ENCODE peak calls at places on chromosomes 2 and 18, in nine cellular contexts. One of them, this sample, is unnamed. For H3K4me1, the result is how much of the 10 kb centered on the place peaks cover.

GRCh38 chr18:36297419-36298112 is at the start of gene FHOD3:
- DNase-seq in sigmoid colon: peak
- DNase-seq in tibial nerve: no peak
- DNase-seq in A549: peak
- DNase-seq in esophagus muscularis mucosa: peak
- DNase-seq in transverse colon: peak
- DNase-seq in suprapubic skin: no peak
- DNase-seq in stomach: peak
- DNase-seq in K562: peak
- DNase-seq in this sample: peak

GRCh38 chr2:26925100-26925791 is 45.2 kb upstream of the MAPRE3 start:
- DNase-seq in sigmoid colon: no peak
- DNase-seq in tibial nerve: no peak
- DNase-seq in A549: no peak
- DNase-seq in esophagus muscularis mucosa: no peak
- DNase-seq in transverse colon: no peak
- DNase-seq in suprapubic skin: no peak
- DNase-seq in stomach: no peak
- DNase-seq in K562: no peak
- DNase-seq in this sample: no peak

GRCh38 chr18:7877609-7878008 is 310.5 kb downstream of the PTPRM start:
- DNase-seq in sigmoid colon: no peak
- DNase-seq in tibial nerve: no peak
- DNase-seq in A549: peak
- DNase-seq in esophagus muscularis mucosa: no peak
- DNase-seq in transverse colon: no peak
- DNase-seq in suprapubic skin: no peak
- DNase-seq in stomach: no peak
- DNase-seq in K562: no peak
- DNase-seq in this sample: no peak

GRCh38 chr2:95060446-95061118 is 35.1 kb downstream of the MAL start:
- DNase-seq in sigmoid colon: peak
- DNase-seq in tibial nerve: no peak
- DNase-seq in A549: no peak
- DNase-seq in esophagus muscularis mucosa: no peak
- DNase-seq in transverse colon: no peak
- DNase-seq in suprapubic skin: peak
- DNase-seq in stomach: no peak
- DNase-seq in K562: no peak
- DNase-seq in this sample: no peak

GRCh38 chr2:197388866-197389587 is 45.8 kb downstream of the SF3B1 start:
- DNase-seq in sigmoid colon: no peak
- DNase-seq in tibial nerve: no peak
- DNase-seq in A549: no peak
- DNase-seq in esophagus muscularis mucosa: no peak
- DNase-seq in transverse colon: no peak
- DNase-seq in suprapubic skin: no peak
- DNase-seq in stomach: no peak
- DNase-seq in K562: no peak
- DNase-seq in this sample: no peak

GRCh38 chr2:43224571-43225092 is 1.8 kb downstream of the ZFP36L2 start:
- DNase-seq in sigmoid colon: peak
- DNase-seq in tibial nerve: no peak
- DNase-seq in A549: no peak
- DNase-seq in esophagus muscularis mucosa: no peak
- DNase-seq in transverse colon: no peak
- DNase-seq in suprapubic skin: no peak
- DNase-seq in stomach: no peak
- DNase-seq in K562: peak
- DNase-seq in this sample: peak

GRCh38 chr18:63980896-63981454 is 11.1 kb downstream of the SERPINB8 start:
- DNase-seq in sigmoid colon: no peak
- DNase-seq in tibial nerve: no peak
- DNase-seq in A549: no peak
- DNase-seq in esophagus muscularis mucosa: no peak
- DNase-seq in transverse colon: no peak
- DNase-seq in suprapubic skin: no peak
- DNase-seq in stomach: no peak
- DNase-seq in K562: no peak
- DNase-seq in this sample: no peak

GRCh38 chr2:32951672-32952071 is 4.9 kb downstream of the LTBP1 start:
- DNase-seq in sigmoid colon: no peak
- DNase-seq in tibial nerve: no peak
- DNase-seq in A549: no peak
- DNase-seq in esophagus muscularis mucosa: no peak
- DNase-seq in transverse colon: no peak
- DNase-seq in suprapubic skin: no peak
- DNase-seq in stomach: no peak
- DNase-seq in K562: no peak
- DNase-seq in this sample: no peak

GRCh38 chr2:68669651-68670050 is 26.3 kb downstream of the PROKR1 start:
- DNase-seq in sigmoid colon: no peak
- DNase-seq in tibial nerve: no peak
- DNase-seq in A549: no peak
- DNase-seq in esophagus muscularis mucosa: no peak
- DNase-seq in transverse colon: no peak
- DNase-seq in suprapubic skin: no peak
- DNase-seq in stomach: no peak
- DNase-seq in K562: no peak
- DNase-seq in this sample: no peak

GRCh38 chr2:67560818-67561221 is 163.7 kb downstream of the ETAA1 start:
- DNase-seq in sigmoid colon: no peak
- DNase-seq in tibial nerve: no peak
- DNase-seq in A549: no peak
- DNase-seq in esophagus muscularis mucosa: no peak
- DNase-seq in transverse colon: no peak
- DNase-seq in suprapubic skin: no peak
- DNase-seq in stomach: no peak
- DNase-seq in K562: no peak
- DNase-seq in this sample: no peak

GRCh38 chr18:111292-112014 is 46.9 kb upstream of the USP14 start:
- DNase-seq in sigmoid colon: peak
- DNase-seq in tibial nerve: no peak
- DNase-seq in A549: peak
- DNase-seq in esophagus muscularis mucosa: no peak
- DNase-seq in transverse colon: peak
- DNase-seq in suprapubic skin: no peak
- DNase-seq in stomach: peak
- DNase-seq in K562: peak
- DNase-seq in this sample: peak

GRCh38 chr18:23225518-23225917 is 90.2 kb downstream of the CABLES1 start:
- DNase-seq in sigmoid colon: peak
- DNase-seq in tibial nerve: no peak
- DNase-seq in A549: no peak
- DNase-seq in esophagus muscularis mucosa: no peak
- DNase-seq in transverse colon: no peak
- DNase-seq in suprapubic skin: no peak
- DNase-seq in stomach: no peak
- DNase-seq in K562: no peak
- DNase-seq in this sample: peak

GRCh38 chr18:23226386-23226785 is 91.1 kb downstream of the CABLES1 start:
- DNase-seq in sigmoid colon: no peak
- DNase-seq in tibial nerve: no peak
- DNase-seq in A549: no peak
- DNase-seq in esophagus muscularis mucosa: no peak
- DNase-seq in transverse colon: no peak
- DNase-seq in suprapubic skin: no peak
- DNase-seq in stomach: no peak
- DNase-seq in K562: no peak
- DNase-seq in this sample: no peak

GRCh38 chr18:23228102-23229051 is 93.1 kb downstream of the CABLES1 start:
- DNase-seq in sigmoid colon: no peak
- DNase-seq in tibial nerve: no peak
- DNase-seq in A549: no peak
- DNase-seq in esophagus muscularis mucosa: no peak
- DNase-seq in transverse colon: peak
- DNase-seq in suprapubic skin: no peak
- DNase-seq in stomach: no peak
- DNase-seq in K562: no peak
- DNase-seq in this sample: no peak

GRCh38 chr18:23227729-23228075 is 92.4 kb downstream of the CABLES1 start:
- DNase-seq in sigmoid colon: no peak
- DNase-seq in tibial nerve: no peak
- DNase-seq in A549: no peak
- DNase-seq in esophagus muscularis mucosa: no peak
- DNase-seq in transverse colon: no peak
- DNase-seq in suprapubic skin: no peak
- DNase-seq in stomach: peak
- DNase-seq in K562: no peak
- DNase-seq in this sample: no peak

DNA sequence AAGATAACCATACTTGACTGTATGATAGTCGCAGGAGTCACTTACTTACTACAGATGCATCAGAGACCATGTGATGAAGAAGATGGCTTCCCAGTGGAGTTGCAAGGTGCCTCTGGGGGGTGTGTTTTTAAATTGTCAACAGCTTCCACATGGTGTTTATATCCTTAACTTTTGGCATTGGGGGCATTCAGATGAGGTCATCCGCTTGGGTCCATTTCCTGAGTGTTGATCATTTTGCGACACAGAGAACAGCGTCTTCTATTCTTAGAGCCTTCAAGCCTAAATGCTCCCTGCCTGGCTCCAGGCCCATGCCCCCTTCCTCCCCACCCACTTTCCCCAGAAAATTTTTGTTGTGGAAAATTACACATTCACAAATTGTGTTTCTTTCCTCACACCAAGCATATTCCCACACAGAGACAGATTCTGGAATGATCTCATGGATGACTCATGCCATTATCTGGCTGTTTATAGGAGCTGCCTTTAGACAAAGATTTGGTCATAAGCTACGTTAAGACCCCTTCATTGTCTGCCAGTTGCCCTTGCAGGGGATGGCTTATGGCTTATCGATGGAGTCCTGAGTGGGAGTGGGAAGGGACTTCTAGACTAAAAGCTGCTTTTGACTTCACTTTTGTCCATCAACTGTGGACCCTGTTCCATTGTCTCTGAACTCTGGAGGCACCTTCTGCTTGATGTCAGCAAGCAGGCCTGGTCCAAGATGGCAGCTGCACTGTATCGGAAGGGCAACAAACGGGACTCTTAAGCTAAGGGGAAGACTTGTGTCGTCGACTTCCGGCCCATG is 91.8 kb downstream of the CABLES1 start:
- DNase-seq in sigmoid colon: peak
- DNase-seq in tibial nerve: no peak
- DNase-seq in A549: no peak
- DNase-seq in esophagus muscularis mucosa: no peak
- DNase-seq in transverse colon: no peak
- DNase-seq in suprapubic skin: peak
- DNase-seq in stomach: no peak
- DNase-seq in K562: no peak
- DNase-seq in this sample: peak
- H3K27ac ChIP-seq in sigmoid colon: peak
- H3K27ac ChIP-seq in tibial nerve: peak
- H3K27ac ChIP-seq in A549: no peak
- H3K27ac ChIP-seq in esophagus muscularis mucosa: peak
- H3K27ac ChIP-seq in transverse colon: peak
- H3K27ac ChIP-seq in suprapubic skin: peak
- H3K27ac ChIP-seq in stomach: peak
- H3K27ac ChIP-seq in K562: no peak
- H3K27ac ChIP-seq in this sample: peak

DNA sequence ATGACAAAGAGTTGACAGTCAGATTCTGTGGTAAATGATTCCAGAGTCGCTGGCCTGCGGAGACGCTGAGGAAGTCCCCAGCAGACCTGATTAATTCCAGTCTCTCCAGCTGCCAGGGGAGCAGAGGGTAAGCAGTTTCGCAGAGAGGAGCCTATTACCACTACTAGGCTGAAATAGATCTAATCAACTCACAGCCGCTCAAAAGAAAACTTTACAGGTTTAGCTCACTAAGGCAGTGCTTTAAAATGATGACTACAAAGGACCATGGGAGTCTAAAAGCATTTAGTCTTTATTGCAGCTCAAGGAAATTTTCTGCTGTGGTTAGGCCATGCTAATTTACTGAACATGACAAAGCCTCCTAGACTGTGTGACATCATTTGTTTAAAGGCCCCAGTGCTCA is 445.6 kb upstream of the POU3F3 start:
- DNase-seq in sigmoid colon: no peak
- DNase-seq in tibial nerve: no peak
- DNase-seq in A549: no peak
- DNase-seq in esophagus muscularis mucosa: no peak
- DNase-seq in transverse colon: no peak
- DNase-seq in suprapubic skin: no peak
- DNase-seq in stomach: no peak
- DNase-seq in K562: no peak
- DNase-seq in this sample: no peak
- TF ChIP-seq EP300 in sigmoid colon: no peak
- TF ChIP-seq EP300 in tibial nerve: no peak
- TF ChIP-seq EP300 in A549: no peak
- TF ChIP-seq EP300 in esophagus muscularis mucosa: no peak
- TF ChIP-seq EP300 in transverse colon: no peak
- TF ChIP-seq EP300 in suprapubic skin: no peak
- TF ChIP-seq EP300 in stomach: no peak
- TF ChIP-seq EP300 in K562: no peak
- TF ChIP-seq EP300 in this sample: no peak

DNA sequence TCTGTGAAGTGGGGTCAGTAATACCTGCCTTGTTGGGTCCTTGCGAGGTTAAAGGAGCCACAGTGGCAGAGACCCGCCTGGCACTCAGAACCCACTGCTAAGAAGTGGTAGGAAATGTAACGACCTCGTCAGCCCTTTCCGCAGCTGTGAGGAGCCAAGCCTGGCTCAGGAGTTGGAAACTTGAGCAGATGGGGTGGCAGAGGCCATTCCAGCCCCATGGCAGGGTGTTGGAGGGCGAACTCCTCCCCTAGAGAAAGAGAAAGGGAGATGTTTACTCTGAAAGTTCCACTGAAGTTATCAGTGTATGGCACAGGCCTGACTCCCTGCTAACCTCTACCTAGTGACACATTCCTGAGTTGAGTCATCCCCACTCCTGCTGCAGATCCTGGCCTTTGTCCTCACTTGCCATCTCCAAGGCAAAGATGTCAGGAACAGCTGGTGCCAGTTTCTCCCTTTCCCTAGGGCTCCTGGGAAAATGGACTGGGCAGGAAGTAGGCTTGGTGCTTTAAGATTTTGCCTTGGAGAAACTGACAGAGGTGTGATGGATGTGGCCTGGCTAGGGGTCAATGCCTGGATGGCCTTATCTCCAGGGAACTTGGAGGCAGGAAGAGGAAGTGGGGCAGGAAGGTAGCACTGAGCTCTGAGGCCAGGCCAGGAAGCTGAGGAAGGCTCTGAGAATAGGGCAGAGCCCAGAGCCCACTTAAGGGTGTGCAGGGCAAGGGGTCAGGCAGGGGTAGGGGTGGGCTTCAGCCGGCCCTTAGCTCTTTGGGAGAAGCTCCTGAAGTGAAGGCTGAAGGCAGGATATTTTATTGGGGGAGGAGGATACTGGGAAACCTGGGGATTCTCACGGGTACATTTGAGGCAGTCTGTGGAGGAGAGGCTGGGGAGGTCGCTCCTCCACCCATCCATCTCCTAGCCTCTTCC is 888 bp downstream of the VAMP5 start:
- DNase-seq in sigmoid colon: peak
- DNase-seq in tibial nerve: no peak
- DNase-seq in A549: peak
- DNase-seq in esophagus muscularis mucosa: no peak
- DNase-seq in transverse colon: peak
- DNase-seq in suprapubic skin: no peak
- DNase-seq in stomach: peak
- DNase-seq in K562: peak
- DNase-seq in this sample: no peak
- H3K4me1 ChIP-seq in sigmoid colon: under half
- H3K4me1 ChIP-seq in tibial nerve: half or more
- H3K4me1 ChIP-seq in A549: under half
- H3K4me1 ChIP-seq in esophagus muscularis mucosa: half or more
- H3K4me1 ChIP-seq in transverse colon: under half
- H3K4me1 ChIP-seq in suprapubic skin: half or more
- H3K4me1 ChIP-seq in stomach: half or more
- H3K4me1 ChIP-seq in K562: under half
- H3K4me1 ChIP-seq in this sample: under half

GRCh38 chr2:127070221-127070620 is 36.7 kb downstream of the BIN1 start:
- DNase-seq in sigmoid colon: no peak
- DNase-seq in tibial nerve: no peak
- DNase-seq in A549: no peak
- DNase-seq in esophagus muscularis mucosa: no peak
- DNase-seq in transverse colon: no peak
- DNase-seq in suprapubic skin: no peak
- DNase-seq in stomach: no peak
- DNase-seq in K562: no peak
- DNase-seq in this sample: no peak
- H3K27ac ChIP-seq in sigmoid colon: no peak
- H3K27ac ChIP-seq in tibial nerve: peak
- H3K27ac ChIP-seq in A549: no peak
- H3K27ac ChIP-seq in esophagus muscularis mucosa: no peak
- H3K27ac ChIP-seq in transverse colon: no peak
- H3K27ac ChIP-seq in suprapubic skin: no peak
- H3K27ac ChIP-seq in stomach: no peak
- H3K27ac ChIP-seq in K562: no peak
- H3K27ac ChIP-seq in this sample: no peak

This sample was measured in ovary.